ENCODE peak calls at places on chromosomes 6 and 20, in four cellular contexts. N is NCI-H1092 treated with DMSO at 0.1 percent for 48 hours, W is left lobe of liver, X is M059J. M is an unnamed sample.

GRCh38 chr6:43938178-43939101 is 168.4 kb downstream of the VEGFA start:
- DNase-seq in X (no peak), N (no peak), W (no peak), M (peak)

GRCh38 chr20:49610701-49611538 is 43.0 kb upstream of the PTGIS start:
- DNase-seq in N (peak), W (peak), X (peak), M (peak)

GRCh38 chr20:35025116-35025515 is 67.5 kb downstream of the TRPC4AP start:
- DNase-seq in W (no peak), N (no peak), X (no peak), M (no peak)

GRCh38 chr6:158040804-158041347 is 59.2 kb downstream of the SYNJ2 start:
- DNase-seq in W (no peak), X (no peak), N (no peak), M (no peak)

GRCh38 chr20:57670288-57671071 is 39.3 kb downstream of the PMEPA1 start:
- DNase-seq in X (no peak), N (no peak), W (no peak), M (no peak)

GRCh38 chr6:24547243-24547642 is 52.5 kb downstream of the ALDH5A1 start:
- DNase-seq in N (no peak), X (peak), W (no peak), M (peak)

GRCh38 chr6:125189494-125189893 is 35.9 kb downstream of the TPD52L1 start:
- DNase-seq in W (no peak), N (no peak), X (peak), M (no peak)

GRCh38 chr6:44966449-44967091 is 361.6 kb upstream of the RUNX2 start:
- DNase-seq in N (no peak), W (no peak), X (peak), M (peak)

GRCh38 chr6:128463942-128464341 is 56.5 kb downstream of the PTPRK start:
- DNase-seq in N (no peak), X (peak), W (no peak), M (peak)

GRCh38 chr6:46042355-46042999 is 26.8 kb upstream of the CLIC5 start:
- DNase-seq in N (peak), X (peak), W (no peak), M (peak)

GRCh38 chr6:165206798-165207197 is 102.6 kb downstream of the C6orf118 start:
- DNase-seq in X (no peak), N (no peak), W (no peak), M (no peak)

GRCh38 chr6:88982720-88983119 is 19.3 kb upstream of the RNGTT start:
- DNase-seq in X (peak), W (peak), N (peak), M (peak)

GRCh38 chr20:22529150-22530019 is 55.0 kb downstream of the FOXA2 start:
- DNase-seq in W (peak), X (no peak), N (peak), M (no peak)

GRCh38 chr6:154488802-154489437 is 21.6 kb downstream of the CNKSR3 start:
- DNase-seq in N (no peak), X (peak), W (peak), M (no peak)

GRCh38 chr6:116047173-116047933 is 13.3 kb downstream of the FRK start:
- DNase-seq in W (no peak), X (peak), N (no peak), M (peak)

GRCh38 chr6:9365378-9365777 is 930.0 kb upstream of the SLC35B3 start:
- DNase-seq in W (no peak), N (no peak), X (no peak), M (no peak)

GRCh38 chr6:39054577-39055142 is 6.1 kb downstream of the GLP1R start:
- DNase-seq in N (no peak), X (no peak), W (no peak), M (no peak)

GRCh38 chr6:152821525-152821924 is 70.9 kb downstream of the VIP start:
- DNase-seq in W (no peak), N (no peak), X (peak), M (no peak)

GRCh38 chr20:12113468-12114371 is 196.0 kb downstream of the BTBD3 start:
- DNase-seq in W (peak), X (peak), N (peak), M (peak)

GRCh38 chr6:104201557-104201956 is 658.2 kb downstream of the HACE1 start:
- DNase-seq in W (no peak), X (no peak), N (no peak), M (no peak)

GRCh38 chr20:2750343-2751251 is 49.8 kb downstream of the CPXM1 start:
- DNase-seq in X (peak), W (peak), N (peak), M (peak)

GRCh38 chr20:35146922-35147574 is at the start of gene EDEM2:
- DNase-seq in X (peak), N (peak), W (peak), M (peak)

GRCh38 chr6:108621117-108621516 is 60.4 kb downstream of the FOXO3 start:
- DNase-seq in N (no peak), X (peak), W (no peak), M (no peak)

GRCh38 chr6:115945306-115945705 is 115.4 kb downstream of the FRK start:
- DNase-seq in W (no peak), X (peak), N (no peak), M (peak)